ENCODE peak calls at places on chromosome 9, in four cellular contexts. N is spleen, L is body of pancreas, F is tibial nerve. P is an unnamed sample.

GRCh38 chr9:33167949-33168535 is 906 bp upstream of the B4GALT1 start:
- DNase-seq in L (no peak), F (no peak), N (no peak), P (no peak)

GRCh38 chr9:117273612-117274011 is 141.2 kb downstream of the ASTN2 start:
- DNase-seq in N (no peak), L (no peak), F (no peak), P (no peak)

GRCh38 chr9:104879555-104880318 is 48.2 kb downstream of the ABCA1 start:
- DNase-seq in F (no peak), L (no peak), N (no peak), P (no peak)

GRCh38 chr9:136467766-136468165 is 15.1 kb downstream of the SEC16A start:
- DNase-seq in F (no peak), L (no peak), N (no peak), P (no peak)

GRCh38 chr9:108534741-108535140 is 321.0 kb downstream of the ACTL7B start:
- DNase-seq in L (no peak), F (no peak), N (no peak), P (peak; percentile 85)

GRCh38 chr9:93193373-93193725 is 9.4 kb downstream of the WNK2 start:
- DNase-seq in L (peak; percentile 95), N (peak; percentile 33), F (no peak), P (no peak)

GRCh38 chr9:105069285-105070065 is 141.5 kb upstream of the ABCA1 start:
- DNase-seq in F (no peak), N (no peak), L (no peak), P (no peak)

GRCh38 chr9:81242866-81243265 is 446.5 kb downstream of the TLE1 start:
- DNase-seq in F (no peak), N (no peak), L (no peak), P (no peak)

GRCh38 chr9:108271236-108271635 is 584.5 kb downstream of the ACTL7B start:
- DNase-seq in N (no peak), L (no peak), F (no peak), P (no peak)

GRCh38 chr9:88782931-88783451 is 208.3 kb upstream of the S1PR3 start:
- DNase-seq in L (no peak), N (no peak), F (no peak), P (no peak)

GRCh38 chr9:28234133-28234898 is 661.0 kb upstream of the C9orf72 start:
- DNase-seq in F (no peak), N (no peak), L (no peak), P (no peak)

GRCh38 chr9:73118297-73118696 is 33.4 kb upstream of the ANXA1 start:
- DNase-seq in N (no peak), L (no peak), F (no peak), P (no peak)

GRCh38 chr9:37324691-37325490 is 97.6 kb upstream of the GRHPR start:
- DNase-seq in F (no peak), L (no peak), N (no peak), P (no peak)

GRCh38 chr9:137666950-137667670 is 48.3 kb downstream of the EHMT1 start:
- DNase-seq in L (no peak), F (no peak), N (peak; percentile 84), P (no peak)

GRCh38 chr9:14104501-14104900 is 209.4 kb downstream of the NFIB start:
- DNase-seq in F (no peak), L (no peak), N (no peak), P (no peak)

GRCh38 chr9:98851730-98852462 is 44.4 kb downstream of the GALNT12 start:
- DNase-seq in F (no peak), L (no peak), N (no peak), P (no peak)

GRCh38 chr9:126799051-126799450 is 5.8 kb upstream of the ZBTB43 start:
- DNase-seq in F (no peak), L (no peak), N (no peak), P (no peak)

GRCh38 chr9:74025402-74025894 is 471.7 kb upstream of the RORB start:
- DNase-seq in N (no peak), L (no peak), F (no peak), P (no peak)

GRCh38 chr9:97744710-97745708 is 47.9 kb upstream of the XPA start:
- DNase-seq in L (peak; percentile 20), F (no peak), N (no peak), P (no peak)

GRCh38 chr9:32413424-32413823 is 29.0 kb downstream of the ACO1 start:
- DNase-seq in F (peak; percentile 19), N (no peak), L (no peak), P (no peak)

GRCh38 chr9:134928796-134929559 is 11.3 kb upstream of the FCN1 start:
- DNase-seq in L (no peak), F (peak; percentile 28), N (peak; percentile 88), P (no peak)

GRCh38 chr9:115672477-115673316 is 480.9 kb upstream of the PAPPA start:
- DNase-seq in L (no peak), F (no peak), N (no peak), P (no peak)

GRCh38 chr9:124467410-124468060 is 17.3 kb downstream of the ADGRD2 start:
- DNase-seq in L (no peak), F (no peak), N (peak; percentile 46), P (no peak)

GRCh38 chr9:4131946-4132345 is 167.9 kb downstream of the GLIS3 start:
- DNase-seq in N (no peak), L (no peak), F (no peak), P (no peak)

GRCh38 chr9:110427497-110428104 is 89.9 kb upstream of the TXNDC8 start:
- DNase-seq in N (no peak), L (peak; percentile 63), F (peak; percentile 34), P (no peak)

GRCh38 chr9:16442622-16443021 is 427.8 kb downstream of the BNC2 start:
- DNase-seq in F (peak; percentile 31), L (no peak), N (no peak), P (no peak)

GRCh38 chr9:137085918-137086530 is 761 bp upstream of the MAN1B1 start:
- DNase-seq in N (peak; percentile 91), L (peak; percentile 54), F (no peak), P (peak; percentile 68)

GRCh38 chr9:86943223-86943870 is 4.0 kb downstream of the GAS1 start:
- DNase-seq in L (peak; percentile 85), N (no peak), F (peak; percentile 23), P (no peak)

GRCh38 chr9:21031091-21031817 is at the start of gene HACD4:
- DNase-seq in L (peak; percentile 57), N (peak; percentile 94), F (peak; percentile 26), P (peak; percentile 64)
- TF ChIP-seq POLR2A in L (no peak), N (no peak), F (no peak), P (no peak)

DNA sequence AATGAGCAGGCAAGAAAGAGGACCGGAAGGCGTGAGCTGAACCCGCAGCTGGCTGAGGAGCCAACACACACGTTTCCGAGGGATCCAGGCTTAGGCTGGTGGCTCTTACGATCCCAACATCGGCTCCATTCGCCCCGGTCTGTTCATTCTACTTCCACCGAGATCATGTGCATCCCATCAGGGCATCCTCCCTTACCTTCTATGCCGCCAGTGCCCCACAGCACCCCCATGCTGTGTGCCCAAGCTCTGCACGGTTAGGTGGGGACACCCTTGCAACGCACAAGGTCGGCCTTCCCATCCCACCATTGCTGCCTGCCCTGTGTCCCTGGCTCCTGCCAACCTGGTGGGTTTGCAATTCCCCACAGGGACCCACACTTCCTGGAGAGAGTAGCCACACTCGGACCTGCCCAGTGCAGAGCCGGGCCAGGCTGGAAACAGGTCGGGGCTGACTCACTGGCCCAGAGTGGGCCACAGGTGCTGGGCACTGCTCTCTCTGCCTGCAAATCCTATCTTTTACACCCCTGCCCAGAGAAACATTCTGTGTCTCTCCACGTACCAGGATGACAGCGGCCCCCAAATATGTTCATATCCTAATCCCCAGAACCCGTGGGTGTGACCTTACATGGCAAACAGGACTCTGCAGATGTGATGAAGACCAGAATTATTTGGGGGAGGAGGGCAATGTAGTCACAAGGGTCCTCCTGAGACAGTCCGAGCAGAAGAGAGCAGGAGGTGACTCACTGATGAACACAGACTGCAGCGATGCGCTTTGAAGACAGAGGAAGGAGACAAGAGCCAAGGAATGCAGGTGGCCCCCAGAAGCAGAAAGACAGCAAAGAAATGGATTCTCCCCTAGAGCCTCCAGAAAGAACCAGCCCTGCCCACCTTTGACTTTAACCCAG is 182.2 kb downstream of the AUH start:
- DNase-seq in L (no peak), F (no peak), N (no peak), P (no peak)
- TF ChIP-seq POLR2A in L (no peak), F (no peak), N (no peak), P (no peak)

GRCh38 chr9:128107260-128107970 is 20.1 kb downstream of the PTGES2 start:
- DNase-seq in N (peak; percentile 51), F (no peak), L (no peak), P (no peak)
- TF ChIP-seq POLR2A in N (no peak), F (no peak), L (no peak), P (no peak)

GRCh38 chr9:68932458-68932857 is 81.5 kb downstream of the PRKACG start:
- DNase-seq in L (no peak), N (no peak), F (no peak), P (no peak)
- TF ChIP-seq POLR2A in L (no peak), N (no peak), F (no peak), P (no peak)

GRCh38 chr9:130330202-130330601 is 64.6 kb downstream of the HMCN2 start:
- DNase-seq in N (no peak), F (no peak), L (no peak), P (no peak)
- TF ChIP-seq POLR2A in N (no peak), F (no peak), L (no peak), P (no peak)

GRCh38 chr9:22116751-22117150 is 107.6 kb upstream of the CDKN2B start:
- DNase-seq in L (no peak), F (no peak), N (no peak), P (no peak)

GRCh38 chr9:22120595-22120994 is 111.5 kb upstream of the CDKN2B start:
- DNase-seq in L (no peak), F (no peak), N (no peak), P (no peak)

GRCh38 chr9:22117511-22118388 is 108.6 kb upstream of the CDKN2B start:
- DNase-seq in N (no peak), F (no peak), L (no peak), P (no peak)

GRCh38 chr9:22118810-22119479 is 109.8 kb upstream of the CDKN2B start:
- DNase-seq in L (no peak), N (no peak), F (no peak), P (no peak)

GRCh38 chr9:22119537-22120167 is 110.5 kb upstream of the CDKN2B start:
- DNase-seq in N (no peak), F (no peak), L (no peak), P (no peak)
- TF ChIP-seq POLR2A in N (no peak), F (no peak), L (no peak), P (no peak)

GRCh38 chr9:129176786-129177442 is 1.1 kb downstream of the IER5L start:
- DNase-seq in F (no peak), N (peak; percentile 86), L (peak; percentile 51), P (no peak)

GRCh38 chr9:129178579-129178909 is 483 bp upstream of the IER5L start:
- DNase-seq in L (no peak), N (no peak), F (no peak), P (no peak)

GRCh38 chr9:129177443-129177790 is 644 bp downstream of the IER5L start:
- DNase-seq in L (no peak), F (no peak), N (no peak), P (no peak)

GRCh38 chr9:129177791-129178578 is at the start of gene IER5L:
- DNase-seq in N (peak; percentile 97), L (peak; percentile 97), F (peak; percentile 93), P (peak; percentile 98)

GRCh38 chr9:129178983-129179382 is 922 bp upstream of the IER5L start:
- DNase-seq in N (no peak), L (no peak), F (no peak), P (no peak)
- TF ChIP-seq POLR2A in N (no peak), L (no peak), F (no peak), P (no peak)

P was measured in H54.